ENCODE peak calls at places on chromosomes 3 and 15, in five cellular contexts. E is activated naive CD4-positive, alpha-beta T cell treated with anti-CD3 and anti-CD28 coated beads for 36 hours; J is COR-L47; Q is AG09309; B is left ventricle myocardium superior. S is an unnamed sample.

GRCh38 chr3:58418227-58418626 is 15.4 kb downstream of the PDHB start:
- DNase-seq in E (no peak), J (no peak), Q (no peak), B (no peak), S (no peak)

GRCh38 chr3:179608931-179609720 is 4.5 kb downstream of the NDUFB5 start:
- DNase-seq in E (peak; percentile 52), J (no peak), Q (no peak), B (no peak), S (no peak)

GRCh38 chr3:29644261-29644660 is 363.4 kb downstream of the RBMS3 start:
- DNase-seq in E (no peak), J (no peak), Q (peak; percentile 61), B (no peak), S (no peak)

GRCh38 chr15:70936326-70936725 is 43.7 kb downstream of the LRRC49 start:
- DNase-seq in E (no peak), J (peak; percentile 52), Q (no peak), B (no peak), S (no peak)

GRCh38 chr3:161371441-161372320 is at the start of gene SPTSSB:
- DNase-seq in E (peak; percentile 60), J (peak; percentile 75), Q (no peak), B (peak; percentile 46), S (peak; percentile 48)

GRCh38 chr15:56320861-56321260 is 44.4 kb upstream of the TEX9 start:
- DNase-seq in E (no peak), J (no peak), Q (no peak), B (no peak), S (no peak)

GRCh38 chr3:64405211-64405818 is 180.0 kb upstream of the PRICKLE2 start:
- DNase-seq in E (no peak), J (no peak), Q (no peak), B (no peak), S (no peak)

GRCh38 chr3:137695351-137695750 is 68.8 kb upstream of the SOX14 start:
- DNase-seq in E (no peak), J (no peak), Q (no peak), B (no peak), S (no peak)

GRCh38 chr3:195700319-195700718 is 20.5 kb upstream of the MUC20 start:
- DNase-seq in E (no peak), J (no peak), Q (no peak), B (no peak), S (no peak)

GRCh38 chr3:151660890-151661289 is 72.8 kb upstream of the AADACL2 start:
- DNase-seq in E (no peak), J (no peak), Q (no peak), B (no peak), S (no peak)

GRCh38 chr3:4996223-4996765 is 17.1 kb downstream of the BHLHE40 start:
- DNase-seq in E (no peak), J (no peak), Q (no peak), B (no peak), S (no peak)

GRCh38 chr15:98555173-98555515 is 93.2 kb upstream of the IGF1R start:
- DNase-seq in E (no peak), J (no peak), Q (no peak), B (no peak), S (no peak)

GRCh38 chr3:150059729-150060128 is 89.0 kb upstream of the PFN2 start:
- DNase-seq in E (no peak), J (peak; percentile 76), Q (no peak), B (no peak), S (no peak)

GRCh38 chr15:60215225-60215963 is 182.4 kb downstream of the ANXA2 start:
- DNase-seq in E (no peak), J (no peak), Q (no peak), B (no peak), S (no peak)

GRCh38 chr3:78258798-78259197 is 1218.9 kb downstream of the ROBO2 start:
- DNase-seq in E (no peak), J (no peak), Q (peak; percentile 89), B (no peak), S (no peak)

S was measured in psoas muscle.